ENCODE peak calls at places on chromosome 17, in six cellular contexts. N, O, I, V, P and D are unnamed samples.

GRCh38 chr17:68972119-68972704 is 17.0 kb upstream of the ABCA8 start:
- DNase-seq in V (no peak), P (no peak), O (peak; percentile 31), I (peak; percentile 15), N (peak; percentile 43), D (no peak)

GRCh38 chr17:44211281-44212265 is 7.9 kb downstream of the UBTF start:
- DNase-seq in V (no peak), I (no peak), N (no peak), O (no peak), P (no peak), D (no peak)

GRCh38 chr17:4947411-4948165 is 742 bp downstream of the PFN1 start:
- DNase-seq in I (no peak), V (no peak), O (peak; percentile 40), N (peak; percentile 50), P (peak; percentile 61), D (peak; percentile 59)

GRCh38 chr17:28963212-28963611 is 11.9 kb upstream of the PHF12 start:
- DNase-seq in P (no peak), N (no peak), V (no peak), O (no peak), I (no peak), D (no peak)

GRCh38 chr17:55962931-55963378 is 190.3 kb upstream of the ANKFN1 start:
- DNase-seq in V (no peak), O (no peak), N (no peak), I (no peak), P (no peak), D (no peak)

GRCh38 chr17:64607862-64608565 is 54.1 kb downstream of the SMURF2 start:
- DNase-seq in V (no peak), N (no peak), O (no peak), P (no peak), I (no peak), D (no peak)

GRCh38 chr17:44043326-44043725 is 23.1 kb downstream of the LSM12 start:
- DNase-seq in P (no peak), V (no peak), O (no peak), N (no peak), I (no peak), D (no peak)

GRCh38 chr17:74526681-74527080 is 4.6 kb downstream of the CD300LB start:
- DNase-seq in O (no peak), N (no peak), V (no peak), I (no peak), P (no peak), D (no peak)

GRCh38 chr17:47311420-47311819 is 12.3 kb upstream of the EFCAB13 start:
- DNase-seq in O (no peak), P (no peak), N (no peak), V (no peak), I (no peak), D (no peak)

GRCh38 chr17:45818041-45818440 is 26.6 kb upstream of the SPPL2C start:
- DNase-seq in V (no peak), N (no peak), O (no peak), P (no peak), I (no peak), D (no peak)

GRCh38 chr17:75557075-75557851 is 30.3 kb upstream of the MYO15B start:
- DNase-seq in N (peak; percentile 98), O (no peak), I (no peak), P (peak; percentile 82), V (no peak), D (no peak)

GRCh38 chr17:4204190-4204589 is 59.6 kb downstream of the ANKFY1 start:
- DNase-seq in P (no peak), N (no peak), O (no peak), I (no peak), V (no peak), D (no peak)

GRCh38 chr17:79800325-79801155 is 3.7 kb upstream of the CBX8 start:
- DNase-seq in P (no peak), N (no peak), O (peak; percentile 52), I (peak; percentile 50), V (no peak), D (peak; percentile 77)

GRCh38 chr17:47860396-47860795 is 9.4 kb upstream of the SP6 start:
- DNase-seq in I (no peak), V (no peak), O (no peak), P (no peak), N (no peak), D (no peak)

GRCh38 chr17:66531826-66532439 is 229.5 kb downstream of the PRKCA start:
- DNase-seq in O (no peak), N (no peak), P (no peak), I (no peak), V (no peak), D (no peak)

GRCh38 chr17:61624951-61625350 is 33.9 kb upstream of the NACA2 start:
- DNase-seq in N (no peak), O (no peak), V (no peak), P (no peak), I (no peak), D (no peak)

GRCh38 chr17:21001813-21002221 is 41.0 kb downstream of the USP22 start:
- DNase-seq in O (no peak), I (no peak), P (no peak), V (no peak), N (no peak), D (no peak)

GRCh38 chr17:63842173-63842539 is 329 bp downstream of the SMARCD2 start:
- DNase-seq in O (no peak), N (no peak), I (no peak), P (no peak), V (no peak), D (peak; percentile 40)

GRCh38 chr17:66275651-66276050 is 26.8 kb upstream of the PRKCA start:
- DNase-seq in I (peak; percentile 97), O (no peak), N (peak; percentile 80), V (no peak), P (no peak), D (no peak)

GRCh38 chr17:13921841-13922776 is 147.2 kb upstream of the COX10 start:
- DNase-seq in O (no peak), N (no peak), V (no peak), P (no peak), I (no peak), D (no peak)

GRCh38 chr17:19724501-19725420 is 8.4 kb upstream of the SLC47A2 start:
- DNase-seq in V (no peak), I (no peak), O (no peak), P (no peak), N (no peak), D (no peak)

GRCh38 chr17:1979182-1979980 is 45.8 kb downstream of the RTN4RL1 start:
- DNase-seq in N (no peak), I (no peak), O (no peak), V (no peak), P (no peak), D (no peak)

GRCh38 chr17:13597723-13598347 is 3.9 kb downstream of the HS3ST3A1 start:
- DNase-seq in N (peak; percentile 45), P (no peak), O (no peak), V (no peak), I (peak; percentile 27), D (peak; percentile 19)

GRCh38 chr17:10156579-10157488 is 41.6 kb downstream of the GAS7 start:
- DNase-seq in V (no peak), O (no peak), N (no peak), P (no peak), I (no peak), D (no peak)

GRCh38 chr17:10156082-10156445 is 42.3 kb downstream of the GAS7 start:
- DNase-seq in P (no peak), N (no peak), V (no peak), O (no peak), I (no peak), D (no peak)

GRCh38 chr17:10149573-10150399 is 48.6 kb downstream of the GAS7 start:
- DNase-seq in P (no peak), N (no peak), O (no peak), I (peak; percentile 46), V (no peak), D (no peak)

GRCh38 chr17:10155334-10156081 is 42.9 kb downstream of the GAS7 start:
- DNase-seq in P (no peak), N (no peak), O (no peak), I (no peak), V (no peak), D (no peak)

DNA sequence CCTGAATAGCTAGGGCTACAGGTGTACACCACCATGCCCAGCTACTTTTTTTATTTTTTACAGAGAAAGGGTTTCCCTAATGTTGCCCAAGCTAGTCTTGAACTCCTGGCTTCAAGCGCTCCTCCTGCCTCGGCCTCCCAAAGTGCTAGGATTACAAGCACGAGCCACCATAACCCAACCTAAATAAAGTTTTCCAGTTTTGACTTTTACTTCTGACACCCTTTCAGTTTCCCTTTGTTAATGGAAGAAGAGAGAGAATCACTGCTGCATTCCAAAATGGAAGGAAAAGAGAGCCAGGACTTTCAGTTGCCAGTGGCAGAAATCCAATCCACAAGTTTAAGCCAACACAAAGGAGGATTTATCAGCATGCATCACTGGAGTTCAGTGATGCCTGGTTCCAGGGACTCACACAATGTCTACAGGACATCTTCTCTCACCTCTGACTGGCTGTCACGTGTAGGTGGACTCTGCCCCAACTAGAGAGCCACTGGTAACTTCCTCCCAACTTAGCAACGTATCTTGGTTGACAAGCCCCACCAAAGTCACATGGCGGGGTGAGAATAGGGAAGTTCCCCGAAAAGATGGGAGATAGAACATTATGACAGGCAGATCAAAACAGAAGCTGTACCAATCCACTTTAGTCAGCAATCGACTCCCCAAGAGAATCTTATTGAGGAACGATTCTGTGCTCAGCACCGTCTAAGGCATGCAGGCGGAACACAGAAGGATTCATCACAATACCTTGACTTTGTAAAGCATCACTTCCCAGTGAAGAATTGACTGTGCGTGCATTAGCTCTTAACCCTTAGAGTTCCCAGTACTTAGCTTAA is 46.5 kb downstream of the GAS7 start:
- DNase-seq in P (no peak), O (no peak), N (no peak), I (no peak), V (no peak), D (no peak)
- TF ChIP-seq SP1 in P (no peak), O (no peak), N (no peak), I (no peak), V (no peak), D (no peak)

GRCh38 chr17:49616546-49617205 is 41.0 kb downstream of the NXPH3 start:
- DNase-seq in N (no peak), I (no peak), V (no peak), P (no peak), O (no peak), D (no peak)
- TF ChIP-seq SP1 in N (no peak), I (no peak), V (no peak), P (no peak), O (no peak), D (no peak)

GRCh38 chr17:41965694-41966375 is 760 bp upstream of the CNP start:
- DNase-seq in P (peak; percentile 84), O (peak; percentile 46), I (peak; percentile 82), V (no peak), N (peak; percentile 88), D (peak; percentile 84)
- TF ChIP-seq SP1 in P (no peak), O (no peak), I (no peak), V (no peak), N (no peak), D (peak; percentile 37)

GRCh38 chr17:39547713-39548478 is 59.8 kb downstream of the NEUROD2 start:
- DNase-seq in N (peak; percentile 50), O (peak; percentile 70), V (no peak), I (peak; percentile 13), P (peak; percentile 79), D (peak; percentile 88)

GRCh38 chr17:39551879-39552278 is 55.8 kb downstream of the NEUROD2 start:
- DNase-seq in O (no peak), P (no peak), N (no peak), I (no peak), V (no peak), D (no peak)

GRCh38 chr17:39543669-39544068 is 64.1 kb downstream of the NEUROD2 start:
- DNase-seq in N (no peak), I (no peak), P (no peak), O (no peak), V (no peak), D (no peak)

GRCh38 chr17:39553326-39553945 is 54.3 kb downstream of the NEUROD2 start:
- DNase-seq in N (no peak), V (no peak), O (no peak), I (no peak), P (no peak), D (no peak)

GRCh38 chr17:39548494-39548893 is 59.2 kb downstream of the NEUROD2 start:
- DNase-seq in P (no peak), V (no peak), O (no peak), I (no peak), N (no peak), D (no peak)
- TF ChIP-seq SP1 in P (no peak), V (no peak), O (no peak), I (no peak), N (no peak), D (no peak)